ENCODE peak calls at places on chromosomes 11 and 22, in four cellular contexts. P, N, A and L are unnamed samples.

GRCh38 chr11:30016588-30017363 is at the start of gene KCNA4:
- DNase-seq in P (no peak), N (no peak), A (no peak), L (peak)

GRCh38 chr11:61698173-61698965 is 18.2 kb downstream of the DAGLA start:
- DNase-seq in P (no peak), N (no peak), A (no peak), L (no peak)

GRCh38 chr22:26161746-26162145 is 7.5 kb upstream of the SEZ6L start:
- DNase-seq in P (no peak), N (peak), A (no peak), L (no peak)

GRCh38 chr22:25083414-25084166 is 116.1 kb upstream of the CRYBB3 start:
- DNase-seq in P (no peak), N (no peak), A (no peak), L (no peak)

GRCh38 chr11:33835143-33835878 is 56.6 kb downstream of the LMO2 start:
- DNase-seq in P (no peak), N (no peak), A (peak), L (no peak)

GRCh38 chr11:76656571-76657081 is 13.9 kb downstream of the LRRC32 start:
- DNase-seq in P (no peak), N (no peak), A (no peak), L (peak)

GRCh38 chr11:64074239-64074638 is 38.5 kb downstream of the FLRT1 start:
- DNase-seq in P (no peak), N (no peak), A (no peak), L (no peak)

GRCh38 chr11:83063073-83063754 is 8.5 kb downstream of the RAB30 start:
- DNase-seq in P (no peak), N (no peak), A (no peak), L (no peak)

GRCh38 chr22:37135023-37135422 is 14.7 kb downstream of the IL2RB start:
- DNase-seq in P (no peak), N (no peak), A (no peak), L (no peak)